ENCODE peak calls at places on chromosomes 3 and 15, in seven cellular contexts. One of them, this sample, is unnamed. For H3K36me3, the result is how much of the 10 kb centered on the place peaks cover.

GRCh38 chr3:34676431-34676830 is 878.0 kb downstream of the PDCD6IP start:
- DNase-seq in brain microvascular endothelial cell: peak
- DNase-seq in GM23248: peak
- DNase-seq in ovary: no peak
- DNase-seq in CD8-positive, alpha-beta T cell: no peak
- DNase-seq in BJ: no peak
- DNase-seq in NT2/D1: no peak
- DNase-seq in this sample: no peak

GRCh38 chr3:4772171-4772804 is 206.9 kb upstream of the BHLHE40 start:
- DNase-seq in brain microvascular endothelial cell: peak
- DNase-seq in GM23248: peak
- DNase-seq in ovary: peak
- DNase-seq in CD8-positive, alpha-beta T cell: no peak
- DNase-seq in BJ: peak
- DNase-seq in NT2/D1: no peak
- DNase-seq in this sample: peak

GRCh38 chr3:167936010-167936409 is 159.7 kb downstream of the GOLIM4 start:
- DNase-seq in brain microvascular endothelial cell: no peak
- DNase-seq in GM23248: no peak
- DNase-seq in ovary: no peak
- DNase-seq in CD8-positive, alpha-beta T cell: no peak
- DNase-seq in BJ: no peak
- DNase-seq in NT2/D1: no peak
- DNase-seq in this sample: no peak

GRCh38 chr3:16249336-16249735 is 15.4 kb downstream of the DPH3 start:
- DNase-seq in brain microvascular endothelial cell: peak
- DNase-seq in GM23248: peak
- DNase-seq in ovary: no peak
- DNase-seq in CD8-positive, alpha-beta T cell: no peak
- DNase-seq in BJ: no peak
- DNase-seq in NT2/D1: peak
- DNase-seq in this sample: no peak

GRCh38 chr3:126180477-126181397 is at the start of gene ALDH1L1:
- DNase-seq in brain microvascular endothelial cell: no peak
- DNase-seq in GM23248: peak
- DNase-seq in ovary: peak
- DNase-seq in CD8-positive, alpha-beta T cell: no peak
- DNase-seq in BJ: no peak
- DNase-seq in NT2/D1: peak
- DNase-seq in this sample: peak

GRCh38 chr15:23055316-23055715 is 15.9 kb upstream of the TUBGCP5 start:
- DNase-seq in brain microvascular endothelial cell: no peak
- DNase-seq in GM23248: no peak
- DNase-seq in ovary: no peak
- DNase-seq in CD8-positive, alpha-beta T cell: no peak
- DNase-seq in BJ: no peak
- DNase-seq in NT2/D1: no peak
- DNase-seq in this sample: no peak

GRCh38 chr15:64441852-64442251 is 18.5 kb upstream of the ZNF609 start:
- DNase-seq in brain microvascular endothelial cell: no peak
- DNase-seq in GM23248: no peak
- DNase-seq in ovary: no peak
- DNase-seq in CD8-positive, alpha-beta T cell: no peak
- DNase-seq in BJ: no peak
- DNase-seq in NT2/D1: no peak
- DNase-seq in this sample: no peak

GRCh38 chr3:150755902-150756301 is 7.1 kb downstream of the SIAH2 start:
- DNase-seq in brain microvascular endothelial cell: no peak
- DNase-seq in GM23248: peak
- DNase-seq in ovary: no peak
- DNase-seq in CD8-positive, alpha-beta T cell: no peak
- DNase-seq in BJ: no peak
- DNase-seq in NT2/D1: no peak
- DNase-seq in this sample: no peak

DNA sequence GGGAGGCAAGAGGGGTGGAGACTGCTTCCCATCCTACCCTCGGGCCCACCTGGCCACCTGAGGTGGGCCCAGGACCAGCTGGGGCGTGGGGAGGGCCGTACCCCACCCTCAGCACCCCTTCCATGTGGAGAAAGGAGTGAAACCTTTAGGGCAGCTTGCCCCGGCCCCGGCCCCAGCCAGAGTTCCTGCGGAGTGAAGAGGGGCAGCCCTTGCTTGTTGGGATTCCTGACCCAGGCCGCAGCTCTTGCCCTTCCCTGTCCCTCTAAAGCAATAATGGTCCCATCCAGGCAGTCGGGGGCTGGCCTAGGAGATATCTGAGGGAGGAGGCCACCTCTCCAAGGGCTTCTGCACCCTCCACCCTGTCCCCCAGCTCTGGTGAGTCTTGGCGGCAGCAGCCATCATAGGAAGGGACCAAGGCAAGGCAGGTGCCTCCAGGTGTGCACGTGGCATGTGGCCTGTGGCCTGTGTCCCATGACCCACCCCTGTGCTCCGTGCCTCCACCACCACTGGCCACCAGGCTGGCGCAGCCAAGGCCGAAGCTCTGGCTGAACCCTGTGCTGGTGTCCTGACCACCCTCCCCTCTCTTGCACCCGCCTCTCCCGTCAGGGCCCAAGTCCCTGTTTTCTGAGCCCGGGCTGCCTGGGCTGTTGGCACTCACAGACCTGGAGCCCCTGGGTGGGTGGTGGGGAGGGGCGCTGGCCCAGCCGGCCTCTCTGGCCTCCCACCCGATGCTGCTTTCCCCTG is 2.2 kb upstream of the FES start:
- DNase-seq in brain microvascular endothelial cell: no peak
- DNase-seq in GM23248: no peak
- DNase-seq in ovary: no peak
- DNase-seq in CD8-positive, alpha-beta T cell: no peak
- DNase-seq in BJ: no peak
- DNase-seq in NT2/D1: no peak
- DNase-seq in this sample: no peak
- H3K36me3 ChIP-seq in brain microvascular endothelial cell: half or more
- H3K36me3 ChIP-seq in GM23248: under half
- H3K36me3 ChIP-seq in ovary: under half
- H3K36me3 ChIP-seq in CD8-positive, alpha-beta T cell: under half
- H3K36me3 ChIP-seq in BJ: under half
- H3K36me3 ChIP-seq in NT2/D1: half or more
- H3K36me3 ChIP-seq in this sample: under half

DNA sequence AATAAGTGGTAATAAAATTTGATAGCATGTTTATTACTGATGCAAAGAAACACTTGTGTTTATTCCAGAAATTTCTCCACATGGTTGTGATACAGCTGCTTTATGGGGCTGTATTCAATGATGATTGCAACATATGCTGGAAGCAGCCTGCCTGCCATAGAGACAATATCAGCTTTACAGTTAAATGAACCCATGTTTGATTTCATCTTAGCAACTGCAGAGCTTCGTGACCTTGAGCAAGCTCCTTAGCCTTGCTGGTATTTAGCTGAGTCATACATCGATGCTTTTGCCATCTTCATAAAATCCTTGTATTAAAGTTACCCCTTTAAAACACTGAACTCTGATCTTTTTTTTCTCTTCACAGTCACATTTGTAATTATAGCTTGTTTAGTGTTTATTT is 168.0 kb upstream of the STAC start:
- DNase-seq in brain microvascular endothelial cell: peak
- DNase-seq in GM23248: peak
- DNase-seq in ovary: no peak
- DNase-seq in CD8-positive, alpha-beta T cell: no peak
- DNase-seq in BJ: peak
- DNase-seq in NT2/D1: no peak
- DNase-seq in this sample: no peak
- H3K36me3 ChIP-seq in brain microvascular endothelial cell: under half
- H3K36me3 ChIP-seq in GM23248: under half
- H3K36me3 ChIP-seq in ovary: under half
- H3K36me3 ChIP-seq in CD8-positive, alpha-beta T cell: under half
- H3K36me3 ChIP-seq in BJ: under half
- H3K36me3 ChIP-seq in NT2/D1: under half
- H3K36me3 ChIP-seq in this sample: under half

GRCh38 chr3:23809294-23809693 is 3.5 kb downstream of the UBE2E1 start:
- DNase-seq in brain microvascular endothelial cell: no peak
- DNase-seq in GM23248: no peak
- DNase-seq in ovary: no peak
- DNase-seq in CD8-positive, alpha-beta T cell: no peak
- DNase-seq in BJ: no peak
- DNase-seq in NT2/D1: no peak
- DNase-seq in this sample: no peak

GRCh38 chr3:23809840-23810341 is 4.1 kb downstream of the UBE2E1 start:
- DNase-seq in brain microvascular endothelial cell: no peak
- DNase-seq in GM23248: no peak
- DNase-seq in ovary: no peak
- DNase-seq in CD8-positive, alpha-beta T cell: no peak
- DNase-seq in BJ: no peak
- DNase-seq in NT2/D1: no peak
- DNase-seq in this sample: no peak

GRCh38 chr3:23811919-23812318 is 6.2 kb downstream of the UBE2E1 start:
- DNase-seq in brain microvascular endothelial cell: no peak
- DNase-seq in GM23248: no peak
- DNase-seq in ovary: no peak
- DNase-seq in CD8-positive, alpha-beta T cell: no peak
- DNase-seq in BJ: no peak
- DNase-seq in NT2/D1: no peak
- DNase-seq in this sample: no peak

GRCh38 chr3:23810342-23811116 is 4.8 kb downstream of the UBE2E1 start:
- DNase-seq in brain microvascular endothelial cell: no peak
- DNase-seq in GM23248: peak
- DNase-seq in ovary: peak
- DNase-seq in CD8-positive, alpha-beta T cell: peak
- DNase-seq in BJ: no peak
- DNase-seq in NT2/D1: peak
- DNase-seq in this sample: peak

GRCh38 chr3:23811117-23811487 is 5.3 kb downstream of the UBE2E1 start:
- DNase-seq in brain microvascular endothelial cell: no peak
- DNase-seq in GM23248: no peak
- DNase-seq in ovary: no peak
- DNase-seq in CD8-positive, alpha-beta T cell: no peak
- DNase-seq in BJ: no peak
- DNase-seq in NT2/D1: no peak
- DNase-seq in this sample: no peak
- H3K36me3 ChIP-seq in brain microvascular endothelial cell: under half
- H3K36me3 ChIP-seq in GM23248: under half
- H3K36me3 ChIP-seq in ovary: under half
- H3K36me3 ChIP-seq in CD8-positive, alpha-beta T cell: under half
- H3K36me3 ChIP-seq in BJ: under half
- H3K36me3 ChIP-seq in NT2/D1: half or more
- H3K36me3 ChIP-seq in this sample: under half

GRCh38 chr3:123733341-123733740 is 148.5 kb upstream of the HACD2 start:
- DNase-seq in brain microvascular endothelial cell: no peak
- DNase-seq in GM23248: no peak
- DNase-seq in ovary: no peak
- DNase-seq in CD8-positive, alpha-beta T cell: no peak
- DNase-seq in BJ: no peak
- DNase-seq in NT2/D1: no peak
- DNase-seq in this sample: no peak

GRCh38 chr3:123732447-123732846 is 147.6 kb upstream of the HACD2 start:
- DNase-seq in brain microvascular endothelial cell: peak
- DNase-seq in GM23248: peak
- DNase-seq in ovary: no peak
- DNase-seq in CD8-positive, alpha-beta T cell: no peak
- DNase-seq in BJ: no peak
- DNase-seq in NT2/D1: no peak
- DNase-seq in this sample: no peak

GRCh38 chr3:123733805-123734526 is 149.1 kb upstream of the HACD2 start:
- DNase-seq in brain microvascular endothelial cell: peak
- DNase-seq in GM23248: peak
- DNase-seq in ovary: no peak
- DNase-seq in CD8-positive, alpha-beta T cell: no peak
- DNase-seq in BJ: peak
- DNase-seq in NT2/D1: no peak
- DNase-seq in this sample: no peak

GRCh38 chr3:123735456-123735855 is 148.7 kb downstream of the MYLK start:
- DNase-seq in brain microvascular endothelial cell: no peak
- DNase-seq in GM23248: no peak
- DNase-seq in ovary: no peak
- DNase-seq in CD8-positive, alpha-beta T cell: no peak
- DNase-seq in BJ: no peak
- DNase-seq in NT2/D1: no peak
- DNase-seq in this sample: no peak

GRCh38 chr3:123734527-123734902 is 149.6 kb downstream of the MYLK start:
- DNase-seq in brain microvascular endothelial cell: no peak
- DNase-seq in GM23248: no peak
- DNase-seq in ovary: no peak
- DNase-seq in CD8-positive, alpha-beta T cell: no peak
- DNase-seq in BJ: no peak
- DNase-seq in NT2/D1: no peak
- DNase-seq in this sample: no peak
- H3K36me3 ChIP-seq in brain microvascular endothelial cell: under half
- H3K36me3 ChIP-seq in GM23248: under half
- H3K36me3 ChIP-seq in ovary: under half
- H3K36me3 ChIP-seq in CD8-positive, alpha-beta T cell: under half
- H3K36me3 ChIP-seq in BJ: under half
- H3K36me3 ChIP-seq in NT2/D1: under half
- H3K36me3 ChIP-seq in this sample: under half

GRCh38 chr3:7461202-7461825 is 600.4 kb downstream of the GRM7 start:
- DNase-seq in brain microvascular endothelial cell: no peak
- DNase-seq in GM23248: no peak
- DNase-seq in ovary: no peak
- DNase-seq in CD8-positive, alpha-beta T cell: no peak
- DNase-seq in BJ: no peak
- DNase-seq in NT2/D1: no peak
- DNase-seq in this sample: no peak
- H3K36me3 ChIP-seq in brain microvascular endothelial cell: under half
- H3K36me3 ChIP-seq in GM23248: under half
- H3K36me3 ChIP-seq in ovary: under half
- H3K36me3 ChIP-seq in CD8-positive, alpha-beta T cell: under half
- H3K36me3 ChIP-seq in BJ: under half
- H3K36me3 ChIP-seq in NT2/D1: under half
- H3K36me3 ChIP-seq in this sample: under half

DNA sequence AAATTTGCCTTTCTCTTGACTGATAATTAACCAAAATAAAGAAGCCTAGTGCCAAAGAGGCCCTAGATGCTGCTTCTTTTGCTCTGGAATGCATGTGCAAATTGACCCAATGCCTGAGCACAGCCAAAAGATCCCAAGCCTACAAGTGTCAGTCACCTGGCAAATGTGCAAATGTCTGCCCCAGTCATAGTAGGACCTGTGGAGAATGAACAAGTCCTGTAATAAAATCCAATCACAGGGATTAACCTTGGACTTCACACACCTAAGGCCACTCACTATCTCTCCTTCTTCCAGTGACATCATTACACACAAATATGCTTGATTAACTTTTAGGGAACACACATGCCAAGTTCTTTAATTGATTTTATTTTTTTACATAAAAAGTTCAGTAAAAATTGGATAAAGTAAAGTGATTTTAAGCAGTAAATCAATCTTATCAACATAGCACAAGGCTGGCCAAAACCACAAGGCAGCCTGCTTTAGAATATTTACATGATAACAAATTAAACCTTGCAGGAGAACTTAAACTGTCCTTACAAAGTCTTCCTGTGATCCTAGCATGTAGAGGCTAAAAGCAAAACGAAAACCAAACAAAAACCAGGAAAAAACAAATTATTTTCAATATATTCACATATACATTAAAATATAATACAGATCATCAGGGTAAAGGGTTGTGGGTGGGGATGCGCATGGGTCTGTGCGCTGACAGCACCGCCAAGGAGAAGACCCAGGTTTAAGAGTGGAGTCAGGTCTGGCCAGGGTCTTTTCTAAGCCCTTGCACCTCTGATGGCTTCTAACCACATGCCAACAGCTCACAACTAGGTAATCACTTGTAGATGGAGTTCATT is 36.8 kb downstream of the NBEAL2 start:
- DNase-seq in brain microvascular endothelial cell: no peak
- DNase-seq in GM23248: no peak
- DNase-seq in ovary: no peak
- DNase-seq in CD8-positive, alpha-beta T cell: no peak
- DNase-seq in BJ: no peak
- DNase-seq in NT2/D1: no peak
- DNase-seq in this sample: no peak
- H3K36me3 ChIP-seq in brain microvascular endothelial cell: under half
- H3K36me3 ChIP-seq in GM23248: under half
- H3K36me3 ChIP-seq in ovary: under half
- H3K36me3 ChIP-seq in CD8-positive, alpha-beta T cell: under half
- H3K36me3 ChIP-seq in BJ: under half
- H3K36me3 ChIP-seq in NT2/D1: half or more
- H3K36me3 ChIP-seq in this sample: under half